ENCODE peak calls at places on chromosomes 11 and 22, in six cellular contexts. Q, K, X, B, T and J are unnamed samples.
A peak's percentile ranks its signal among the peaks of the same experiment; 100 is the strongest.

GRCh38 chr22:20281891-20282290 is 13.8 kb upstream of the RTN4R start:
- DNase-seq in Q (no peak), K (no peak), X (no peak), B (no peak), T (no peak), J (no peak)

GRCh38 chr11:77089004-77089545 is 13.6 kb upstream of the OMP start:
- DNase-seq in Q (no peak), K (no peak), X (no peak), B (no peak), T (no peak), J (no peak)

GRCh38 chr11:11157201-11157600 is 195.8 kb downstream of the CSNK2A3 start:
- DNase-seq in Q (peak; percentile 8), K (peak; percentile 28), X (no peak), B (peak; percentile 69), T (no peak), J (peak; percentile 69)

GRCh38 chr11:111714522-111714921 is 51.7 kb downstream of the PPP2R1B start:
- DNase-seq in Q (no peak), K (no peak), X (no peak), B (no peak), T (no peak), J (no peak)

GRCh38 chr11:113436672-113437252 is 38.4 kb downstream of the DRD2 start:
- DNase-seq in Q (no peak), K (no peak), X (no peak), B (no peak), T (no peak), J (no peak)

GRCh38 chr11:64742940-64743590 is 877 bp downstream of the RASGRP2 start:
- DNase-seq in Q (no peak), K (peak; percentile 57), X (no peak), B (peak; percentile 71), T (peak; percentile 94), J (peak; percentile 76)

GRCh38 chr11:43268161-43268560 is 43.6 kb upstream of the API5 start:
- DNase-seq in Q (no peak), K (no peak), X (no peak), B (no peak), T (no peak), J (no peak)

GRCh38 chr22:28799834-28800307 is 498 bp downstream of the XBP1 start:
- DNase-seq in Q (peak; percentile 54), K (peak; percentile 62), X (peak; percentile 53), B (peak; percentile 78), T (no peak), J (peak; percentile 46)

GRCh38 chr11:72951815-72952340 is 137.7 kb downstream of the ATG16L2 start:
- DNase-seq in Q (no peak), K (no peak), X (no peak), B (no peak), T (no peak), J (no peak)

GRCh38 chr11:66344550-66345315 is at the start of gene BRMS1:
- DNase-seq in Q (peak; percentile 97), K (peak; percentile 98), X (peak; percentile 96), B (peak; percentile 98), T (peak; percentile 98), J (peak; percentile 96)

GRCh38 chr11:126484266-126484665 is 128.8 kb downstream of the ST3GAL4 start:
- DNase-seq in Q (peak; percentile 94), K (peak; percentile 52), X (no peak), B (peak; percentile 25), T (no peak), J (no peak)

GRCh38 chr11:126385991-126386728 is 30.7 kb downstream of the ST3GAL4 start:
- DNase-seq in Q (no peak), K (no peak), X (no peak), B (no peak), T (no peak), J (no peak)

GRCh38 chr11:2791139-2791520 is 91.3 kb upstream of the KCNQ1OT1 start:
- DNase-seq in Q (no peak), K (no peak), X (no peak), B (peak; percentile 7), T (peak; percentile 48), J (peak; percentile 33)

GRCh38 chr22:42368379-42369249 is 63.6 kb downstream of the NFAM1 start:
- DNase-seq in Q (no peak), K (no peak), X (no peak), B (peak; percentile 5), T (peak; percentile 88), J (peak; percentile 85)

GRCh38 chr11:92401507-92401906 is 176.9 kb downstream of the FAT3 start:
- DNase-seq in Q (no peak), K (no peak), X (peak; percentile 32), B (no peak), T (no peak), J (no peak)

GRCh38 chr22:47608421-47608820 is 846.0 kb downstream of the TBC1D22A start:
- DNase-seq in Q (no peak), K (no peak), X (no peak), B (no peak), T (no peak), J (no peak)
- H4K91ac ChIP-seq in Q (no peak overlapping the region), K (no peak overlapping the region), X (no peak overlapping the region), B (no peak overlapping the region), T (no peak overlapping the region), J (no peak overlapping the region)

GRCh38 chr11:114566273-114566672 is 6.6 kb upstream of the NXPE1 start:
- DNase-seq in Q (no peak), K (no peak), X (peak; percentile 3), B (no peak), T (no peak), J (no peak)
- H2BK5ac ChIP-seq in Q (no peak overlapping the region), K (no peak overlapping the region), X (no peak overlapping the region), B (no peak overlapping the region), T (no peak overlapping the region), J (no peak overlapping the region)

GRCh38 chr11:25453471-25453870 is 878.5 kb upstream of the ANO3 start:
- DNase-seq in Q (no peak), K (no peak), X (no peak), B (no peak), T (no peak), J (no peak)

DNA sequence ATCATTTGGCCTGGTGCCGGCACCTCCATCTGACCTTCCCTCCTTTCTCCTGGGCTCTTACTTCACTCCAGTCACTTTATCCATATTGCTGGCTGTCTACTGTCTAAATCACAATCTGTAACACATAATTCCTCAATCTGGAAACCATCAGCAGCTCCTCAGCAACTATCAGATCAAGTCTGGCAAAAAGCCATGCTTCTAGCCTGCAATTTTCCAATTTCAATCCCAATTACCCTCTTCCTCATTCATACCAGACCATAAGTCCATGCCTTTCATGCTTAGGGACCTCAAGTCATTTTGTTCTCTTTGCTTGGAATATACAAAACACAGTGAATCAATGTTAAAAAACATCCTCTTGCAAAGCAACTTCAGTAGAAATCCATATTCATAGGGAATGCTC is 882.8 kb upstream of the ANO3 start:
- DNase-seq in Q (no peak), K (no peak), X (no peak), B (no peak), T (no peak), J (no peak)
- H4K91ac ChIP-seq in Q (no peak overlapping the region), K (no peak overlapping the region), X (no peak overlapping the region), B (no peak overlapping the region), T (no peak overlapping the region), J (no peak overlapping the region)

GRCh38 chr11:117195208-117195607 is 4.0 kb upstream of the TAGLN start:
- DNase-seq in Q (no peak), K (no peak), X (no peak), B (no peak), T (no peak), J (no peak)

GRCh38 chr11:117197006-117197405 is 2.2 kb upstream of the TAGLN start:
- DNase-seq in Q (no peak), K (no peak), X (no peak), B (no peak), T (no peak), J (no peak)

GRCh38 chr11:117197516-117198456 is 1.4 kb upstream of the TAGLN start:
- DNase-seq in Q (peak; percentile 32), K (no peak), X (no peak), B (no peak), T (peak; percentile 94), J (peak; percentile 87)

GRCh38 chr11:117194267-117194666 is 4.9 kb upstream of the TAGLN start:
- DNase-seq in Q (no peak), K (no peak), X (no peak), B (no peak), T (no peak), J (no peak)

DNA sequence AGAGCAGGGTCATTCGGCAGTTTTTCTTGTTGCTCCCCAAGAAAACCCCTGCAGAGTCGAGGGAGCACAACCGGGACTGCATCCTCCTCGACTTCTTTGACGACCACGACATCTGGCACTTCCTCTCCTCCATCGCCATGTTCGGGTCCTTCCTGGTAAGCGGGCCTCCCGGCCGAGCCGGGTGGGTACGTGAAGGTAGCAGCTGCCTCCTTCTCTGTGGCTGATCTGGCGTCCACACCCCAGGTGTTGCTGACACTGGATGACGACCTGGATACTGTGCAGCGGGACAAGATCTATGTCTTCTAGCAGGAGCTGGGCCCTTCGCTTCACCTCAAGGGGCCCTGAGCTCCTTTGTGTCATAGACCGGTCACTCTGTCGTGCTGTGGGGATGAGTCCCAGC is 3.4 kb upstream of the TAGLN start:
- DNase-seq in Q (no peak), K (no peak), X (no peak), B (no peak), T (no peak), J (no peak)
- H2BK5ac ChIP-seq in Q (no peak overlapping the region), K (no peak overlapping the region), X (no peak overlapping the region), B (no peak overlapping the region), T (no peak overlapping the region), J (no peak overlapping the region)

DNA sequence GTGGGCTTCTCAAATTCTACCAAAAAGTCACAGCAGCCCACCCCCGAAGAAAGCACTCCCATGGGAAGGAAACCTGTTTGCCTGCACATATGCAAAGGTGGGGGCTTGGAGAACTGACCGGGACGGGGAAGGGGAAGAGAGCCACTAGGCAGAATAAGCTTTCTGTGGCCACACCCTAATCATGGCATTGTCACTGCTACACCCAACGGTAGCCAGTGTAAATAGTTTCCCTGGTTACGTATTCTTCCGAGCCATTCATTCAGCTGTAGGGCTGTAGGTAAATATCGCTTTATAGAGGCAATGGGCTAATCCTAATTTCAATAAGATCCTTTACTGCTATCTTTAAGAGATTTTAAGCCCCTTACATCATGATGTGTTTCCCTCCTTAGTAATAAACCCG is 61.7 kb downstream of the PRDM11 start:
- DNase-seq in Q (no peak), K (no peak), X (no peak), B (no peak), T (no peak), J (no peak)
- H4K91ac ChIP-seq in Q (no peak overlapping the region), K (peak overlapping the region; percentile 49), X (no peak overlapping the region), B (no peak overlapping the region), T (no peak overlapping the region), J (no peak overlapping the region)

GRCh38 chr11:61945191-61945590 is 5.0 kb upstream of the BEST1 start:
- DNase-seq in Q (no peak), K (no peak), X (no peak), B (no peak), T (no peak), J (no peak)
- H2BK5ac ChIP-seq in Q (no peak overlapping the region), K (no peak overlapping the region), X (peak overlapping the region; percentile 5), B (no peak overlapping the region), T (no peak overlapping the region), J (no peak overlapping the region)

DNA sequence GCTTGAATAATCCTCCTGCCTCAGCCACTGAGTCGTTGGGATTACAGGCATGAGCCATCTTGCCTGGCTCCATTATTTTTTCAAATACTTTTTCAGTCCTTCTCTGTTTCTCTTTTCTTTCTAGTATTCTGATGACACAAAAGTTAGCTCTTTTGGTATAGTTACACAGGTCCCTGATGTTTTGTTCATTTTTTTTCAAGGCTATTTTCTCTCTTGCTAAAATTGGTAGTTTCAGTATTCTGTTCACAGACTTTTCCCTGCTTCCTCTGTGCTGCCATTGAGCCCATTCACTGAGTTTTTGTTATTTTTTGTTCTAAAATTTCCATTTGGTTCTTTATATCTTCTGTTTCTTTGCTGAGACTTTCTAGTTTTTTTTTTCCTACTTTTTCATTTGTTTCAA is 166.5 kb downstream of the UVRAG start:
- DNase-seq in Q (no peak), K (no peak), X (no peak), B (no peak), T (no peak), J (no peak)
- H4K91ac ChIP-seq in Q (no peak overlapping the region), K (no peak overlapping the region), X (no peak overlapping the region), B (no peak overlapping the region), T (no peak overlapping the region), J (no peak overlapping the region)

GRCh38 chr11:119685073-119685746 is 43.8 kb downstream of the NECTIN1 start:
- DNase-seq in Q (no peak), K (no peak), X (no peak), B (no peak), T (no peak), J (no peak)
- H2BK5ac ChIP-seq in Q (no peak overlapping the region), K (no peak overlapping the region), X (peak overlapping the region; percentile 5), B (no peak overlapping the region), T (peak overlapping the region; percentile 55), J (no peak overlapping the region)